ENCODE peak calls at places on chromosomes 2 and 18, in five cellular contexts. N is PC-3, T is upper lobe of right lung, J is heart right ventricle, W is lower lobe of right lung. O is an unnamed sample.

GRCh38 chr2:23383087-23383486 is 1.9 kb upstream of the KLHL29 start:
- DNase-seq in J (no peak), W (no peak), N (no peak), T (no peak), O (no peak)

GRCh38 chr18:53560546-53560945 is 663.9 kb downstream of the MBD2 start:
- DNase-seq in T (no peak), W (no peak), J (no peak), N (no peak), O (no peak)

GRCh38 chr2:240182476-240182875 is 42.0 kb upstream of the OTOS start:
- DNase-seq in N (no peak), T (peak; percentile 33), W (no peak), J (no peak), O (no peak)

GRCh38 chr2:200788129-200788718 is 23.5 kb upstream of the BZW1 start:
- DNase-seq in W (no peak), N (peak; percentile 94), T (no peak), J (no peak), O (no peak)

GRCh38 chr18:72866901-72867701 is 686 bp downstream of the NETO1 start:
- DNase-seq in N (no peak), T (no peak), J (no peak), W (no peak), O (peak; percentile 55)

GRCh38 chr18:45817533-45817932 is 7.9 kb upstream of the SIGLEC15 start:
- DNase-seq in J (no peak), N (no peak), W (no peak), T (no peak), O (no peak)

GRCh38 chr2:231684314-231685223 is 23.8 kb upstream of the PTMA start:
- DNase-seq in W (no peak), T (no peak), J (peak; percentile 66), N (no peak), O (peak; percentile 79)

GRCh38 chr2:62270728-62271127 is 74.8 kb downstream of the B3GNT2 start:
- DNase-seq in W (peak; percentile 59), N (no peak), T (no peak), J (peak; percentile 74), O (no peak)

DNA sequence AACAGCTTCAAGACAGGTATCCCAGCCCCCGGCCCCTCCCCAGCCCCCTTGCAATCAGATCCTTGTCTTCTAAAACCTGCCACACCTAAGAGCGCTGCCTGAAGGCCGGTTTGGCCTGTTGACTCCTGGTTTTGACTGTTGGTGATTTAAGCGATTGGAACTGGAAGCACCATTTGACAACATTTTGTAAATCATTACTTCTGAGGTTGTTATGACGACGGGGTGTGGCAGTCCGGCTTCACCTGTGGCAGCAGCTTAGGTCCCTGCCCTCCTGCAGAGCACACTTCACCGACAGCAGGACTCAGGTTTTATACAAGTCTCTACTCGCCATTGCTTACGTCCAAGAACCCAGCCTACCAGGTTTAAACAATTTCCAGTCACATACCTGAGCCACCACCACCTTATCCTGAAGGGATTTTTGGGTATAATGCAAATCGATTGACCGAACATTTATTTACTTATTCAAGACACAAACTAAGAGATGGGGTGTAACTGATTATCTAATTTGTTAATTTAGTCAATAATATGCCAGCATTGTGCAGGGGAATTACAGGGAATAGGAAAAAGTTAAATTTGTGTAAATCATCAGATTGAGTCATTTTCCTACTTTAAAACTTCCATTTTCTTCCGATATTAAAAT is 707 bp upstream of the DGUOK start:
- DNase-seq in W (no peak), T (no peak), N (no peak), J (no peak), O (no peak)
- H3K27ac ChIP-seq in W (peak overlapping the region; percentile 99), T (peak overlapping the region; percentile 96), N (no peak overlapping the region), J (peak overlapping the region; percentile 98), O (no peak overlapping the region)

DNA sequence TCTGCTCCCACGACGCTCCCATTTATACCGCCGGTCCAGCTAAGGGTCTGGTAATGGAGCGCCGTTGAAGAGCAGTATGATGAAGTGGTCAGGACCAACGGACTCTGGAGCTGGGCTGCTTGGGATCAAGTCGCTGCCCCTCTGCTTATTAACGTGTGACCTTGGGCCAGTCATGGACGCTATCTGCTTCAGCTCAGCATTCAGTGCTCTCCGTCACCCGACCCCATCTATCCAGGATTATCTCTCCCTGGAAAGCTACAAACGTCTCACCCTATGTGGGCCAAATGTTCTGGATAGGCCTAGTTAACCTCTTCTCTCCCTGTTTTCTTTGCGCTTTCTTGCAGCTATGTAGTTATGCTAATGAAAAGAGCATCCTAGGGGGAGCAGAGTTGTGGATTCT is 873 bp downstream of the MSH2 start:
- DNase-seq in N (peak; percentile 12), T (no peak), J (no peak), W (no peak), O (no peak)
- H3K27ac ChIP-seq in N (no peak overlapping the region), T (peak overlapping the region; percentile 74), J (no peak overlapping the region), W (no peak overlapping the region), O (peak overlapping the region; percentile 65)

GRCh38 chr2:163548970-163549369 is 186.8 kb downstream of the FIGN start:
- DNase-seq in N (no peak), T (no peak), J (no peak), W (no peak), O (no peak)
- H3K27ac ChIP-seq in N (no peak overlapping the region), T (no peak overlapping the region), J (no peak overlapping the region), W (no peak overlapping the region), O (no peak overlapping the region)

GRCh38 chr2:237259201-237259600 is 154.8 kb downstream of the COL6A3 start:
- DNase-seq in J (no peak), W (no peak), T (no peak), N (no peak), O (no peak)
- H3K27ac ChIP-seq in J (no peak overlapping the region), W (peak overlapping the region; percentile 43), T (peak overlapping the region; percentile 75), N (no peak overlapping the region), O (no peak overlapping the region)

GRCh38 chr18:62784338-62784965 is 69.1 kb downstream of the PHLPP1 start:
- DNase-seq in N (no peak), T (no peak), W (no peak), J (no peak), O (no peak)

GRCh38 chr18:62778976-62779869 is 63.9 kb downstream of the PHLPP1 start:
- DNase-seq in T (no peak), N (no peak), J (no peak), W (no peak), O (no peak)

GRCh38 chr18:62784966-62785413 is 69.6 kb downstream of the PHLPP1 start:
- DNase-seq in N (no peak), T (no peak), W (no peak), J (no peak), O (peak; percentile 28)

GRCh38 chr18:62781262-62781661 is 65.9 kb downstream of the PHLPP1 start:
- DNase-seq in N (no peak), T (no peak), W (no peak), J (no peak), O (no peak)

GRCh38 chr18:62781893-62782292 is 66.6 kb downstream of the PHLPP1 start:
- DNase-seq in W (no peak), J (no peak), N (peak; percentile 85), T (no peak), O (no peak)
- H3K27ac ChIP-seq in W (no peak overlapping the region), J (no peak overlapping the region), N (peak overlapping the region; percentile 55), T (no peak overlapping the region), O (peak overlapping the region; percentile 42)

O was measured in caudate nucleus.